ENCODE peak calls at places on chromosomes 7 and 10, in nine cellular contexts. One of them, this sample, is unnamed. For H3K9me3, the result is how much of the 10 kb centered on the place peaks cover.

GRCh38 chr7:92297736-92298135 is 52.0 kb downstream of the ANKIB1 start:
- DNase-seq in CD8-positive, alpha-beta T cell: no peak
- DNase-seq in CD8-positive, alpha-beta memory T cell: no peak
- DNase-seq in cardiac muscle cell: no peak
- DNase-seq in sigmoid colon: no peak
- DNase-seq in OCI-LY7: no peak
- DNase-seq in tibial artery: no peak
- DNase-seq in HCT116: no peak
- DNase-seq in hepatocyte: no peak
- DNase-seq in this sample: no peak

GRCh38 chr7:86972072-86972471 is 87.4 kb downstream of the ELAPOR2 start:
- DNase-seq in CD8-positive, alpha-beta T cell: no peak
- DNase-seq in CD8-positive, alpha-beta memory T cell: no peak
- DNase-seq in cardiac muscle cell: no peak
- DNase-seq in sigmoid colon: no peak
- DNase-seq in OCI-LY7: no peak
- DNase-seq in tibial artery: no peak
- DNase-seq in HCT116: no peak
- DNase-seq in hepatocyte: no peak
- DNase-seq in this sample: no peak

GRCh38 chr7:30244340-30244739 is 40.1 kb upstream of the ZNRF2 start:
- DNase-seq in CD8-positive, alpha-beta T cell: no peak
- DNase-seq in CD8-positive, alpha-beta memory T cell: no peak
- DNase-seq in cardiac muscle cell: no peak
- DNase-seq in sigmoid colon: no peak
- DNase-seq in OCI-LY7: no peak
- DNase-seq in tibial artery: no peak
- DNase-seq in HCT116: no peak
- DNase-seq in hepatocyte: no peak
- DNase-seq in this sample: no peak

GRCh38 chr7:7048213-7048612 is 134.1 kb upstream of the C1GALT1 start:
- DNase-seq in CD8-positive, alpha-beta T cell: no peak
- DNase-seq in CD8-positive, alpha-beta memory T cell: no peak
- DNase-seq in cardiac muscle cell: no peak
- DNase-seq in sigmoid colon: no peak
- DNase-seq in OCI-LY7: no peak
- DNase-seq in tibial artery: no peak
- DNase-seq in HCT116: no peak
- DNase-seq in hepatocyte: no peak
- DNase-seq in this sample: no peak

GRCh38 chr10:102507521-102507920 is 3.7 kb downstream of the SUFU start:
- DNase-seq in CD8-positive, alpha-beta T cell: no peak
- DNase-seq in CD8-positive, alpha-beta memory T cell: no peak
- DNase-seq in cardiac muscle cell: no peak
- DNase-seq in sigmoid colon: no peak
- DNase-seq in OCI-LY7: no peak
- DNase-seq in tibial artery: no peak
- DNase-seq in HCT116: no peak
- DNase-seq in hepatocyte: no peak
- DNase-seq in this sample: no peak

GRCh38 chr7:147432068-147432467 is 1158.5 kb upstream of the C7orf33 start:
- DNase-seq in CD8-positive, alpha-beta T cell: no peak
- DNase-seq in CD8-positive, alpha-beta memory T cell: no peak
- DNase-seq in cardiac muscle cell: peak
- DNase-seq in sigmoid colon: no peak
- DNase-seq in OCI-LY7: no peak
- DNase-seq in tibial artery: no peak
- DNase-seq in HCT116: no peak
- DNase-seq in hepatocyte: peak
- DNase-seq in this sample: no peak

GRCh38 chr7:45658716-45659495 is 84.7 kb downstream of the ADCY1 start:
- DNase-seq in CD8-positive, alpha-beta T cell: no peak
- DNase-seq in CD8-positive, alpha-beta memory T cell: no peak
- DNase-seq in cardiac muscle cell: peak
- DNase-seq in sigmoid colon: no peak
- DNase-seq in OCI-LY7: no peak
- DNase-seq in tibial artery: no peak
- DNase-seq in HCT116: no peak
- DNase-seq in hepatocyte: no peak
- DNase-seq in this sample: no peak

GRCh38 chr10:119447421-119447820 is 95.1 kb downstream of the RGS10 start:
- DNase-seq in CD8-positive, alpha-beta T cell: no peak
- DNase-seq in CD8-positive, alpha-beta memory T cell: no peak
- DNase-seq in cardiac muscle cell: no peak
- DNase-seq in sigmoid colon: no peak
- DNase-seq in OCI-LY7: no peak
- DNase-seq in tibial artery: no peak
- DNase-seq in HCT116: no peak
- DNase-seq in hepatocyte: no peak
- DNase-seq in this sample: no peak

GRCh38 chr7:90119178-90119971 is 34.9 kb upstream of the STEAP1 start:
- DNase-seq in CD8-positive, alpha-beta T cell: peak
- DNase-seq in CD8-positive, alpha-beta memory T cell: peak
- DNase-seq in cardiac muscle cell: peak
- DNase-seq in sigmoid colon: peak
- DNase-seq in OCI-LY7: no peak
- DNase-seq in tibial artery: no peak
- DNase-seq in HCT116: no peak
- DNase-seq in hepatocyte: peak
- DNase-seq in this sample: peak

GRCh38 chr10:102752266-102752930 is 8.7 kb downstream of the WBP1L start:
- DNase-seq in CD8-positive, alpha-beta T cell: no peak
- DNase-seq in CD8-positive, alpha-beta memory T cell: no peak
- DNase-seq in cardiac muscle cell: no peak
- DNase-seq in sigmoid colon: peak
- DNase-seq in OCI-LY7: no peak
- DNase-seq in tibial artery: peak
- DNase-seq in HCT116: no peak
- DNase-seq in hepatocyte: no peak
- DNase-seq in this sample: no peak

GRCh38 chr7:6106140-6106904 is 75.1 kb downstream of the ANKRD61 start:
- DNase-seq in CD8-positive, alpha-beta T cell: peak
- DNase-seq in CD8-positive, alpha-beta memory T cell: peak
- DNase-seq in cardiac muscle cell: no peak
- DNase-seq in sigmoid colon: peak
- DNase-seq in OCI-LY7: peak
- DNase-seq in tibial artery: no peak
- DNase-seq in HCT116: peak
- DNase-seq in hepatocyte: no peak
- DNase-seq in this sample: no peak

GRCh38 chr10:103816431-103816830 is 38.9 kb downstream of the SH3PXD2A start:
- DNase-seq in CD8-positive, alpha-beta T cell: no peak
- DNase-seq in CD8-positive, alpha-beta memory T cell: no peak
- DNase-seq in cardiac muscle cell: no peak
- DNase-seq in sigmoid colon: peak
- DNase-seq in OCI-LY7: no peak
- DNase-seq in tibial artery: no peak
- DNase-seq in HCT116: peak
- DNase-seq in hepatocyte: no peak
- DNase-seq in this sample: no peak

GRCh38 chr7:45872116-45873034 is 507 bp downstream of the CCDC201 start:
- DNase-seq in CD8-positive, alpha-beta T cell: no peak
- DNase-seq in CD8-positive, alpha-beta memory T cell: no peak
- DNase-seq in cardiac muscle cell: peak
- DNase-seq in sigmoid colon: no peak
- DNase-seq in OCI-LY7: peak
- DNase-seq in tibial artery: no peak
- DNase-seq in HCT116: no peak
- DNase-seq in hepatocyte: peak
- DNase-seq in this sample: no peak

GRCh38 chr7:4235596-4235995 is 446.5 kb upstream of the FOXK1 start:
- DNase-seq in CD8-positive, alpha-beta T cell: no peak
- DNase-seq in CD8-positive, alpha-beta memory T cell: no peak
- DNase-seq in cardiac muscle cell: no peak
- DNase-seq in sigmoid colon: peak
- DNase-seq in OCI-LY7: no peak
- DNase-seq in tibial artery: peak
- DNase-seq in HCT116: no peak
- DNase-seq in hepatocyte: peak
- DNase-seq in this sample: no peak

GRCh38 chr10:92720306-92721165 is 30.8 kb downstream of the HHEX start:
- DNase-seq in CD8-positive, alpha-beta T cell: no peak
- DNase-seq in CD8-positive, alpha-beta memory T cell: no peak
- DNase-seq in cardiac muscle cell: peak
- DNase-seq in sigmoid colon: no peak
- DNase-seq in OCI-LY7: peak
- DNase-seq in tibial artery: no peak
- DNase-seq in HCT116: no peak
- DNase-seq in hepatocyte: no peak
- DNase-seq in this sample: no peak

GRCh38 chr7:122301858-122302745 is 2.4 kb downstream of the FEZF1 start:
- DNase-seq in CD8-positive, alpha-beta T cell: no peak
- DNase-seq in CD8-positive, alpha-beta memory T cell: no peak
- DNase-seq in cardiac muscle cell: no peak
- DNase-seq in sigmoid colon: no peak
- DNase-seq in OCI-LY7: no peak
- DNase-seq in tibial artery: no peak
- DNase-seq in HCT116: no peak
- DNase-seq in hepatocyte: peak
- DNase-seq in this sample: no peak

GRCh38 chr7:7408001-7408770 is 127.5 kb downstream of the COL28A1 start:
- DNase-seq in CD8-positive, alpha-beta T cell: no peak
- DNase-seq in CD8-positive, alpha-beta memory T cell: no peak
- DNase-seq in cardiac muscle cell: no peak
- DNase-seq in sigmoid colon: no peak
- DNase-seq in OCI-LY7: no peak
- DNase-seq in tibial artery: no peak
- DNase-seq in HCT116: no peak
- DNase-seq in hepatocyte: peak
- DNase-seq in this sample: no peak

GRCh38 chr7:21542891-21543527 is at the start of gene DNAH11:
- DNase-seq in CD8-positive, alpha-beta T cell: no peak
- DNase-seq in CD8-positive, alpha-beta memory T cell: no peak
- DNase-seq in cardiac muscle cell: peak
- DNase-seq in sigmoid colon: peak
- DNase-seq in OCI-LY7: no peak
- DNase-seq in tibial artery: no peak
- DNase-seq in HCT116: no peak
- DNase-seq in hepatocyte: peak
- DNase-seq in this sample: peak

GRCh38 chr7:153858335-153858734 is 193.9 kb upstream of the DPP6 start:
- DNase-seq in CD8-positive, alpha-beta T cell: no peak
- DNase-seq in CD8-positive, alpha-beta memory T cell: no peak
- DNase-seq in cardiac muscle cell: no peak
- DNase-seq in sigmoid colon: peak
- DNase-seq in OCI-LY7: no peak
- DNase-seq in tibial artery: no peak
- DNase-seq in HCT116: no peak
- DNase-seq in hepatocyte: no peak
- DNase-seq in this sample: peak

DNA sequence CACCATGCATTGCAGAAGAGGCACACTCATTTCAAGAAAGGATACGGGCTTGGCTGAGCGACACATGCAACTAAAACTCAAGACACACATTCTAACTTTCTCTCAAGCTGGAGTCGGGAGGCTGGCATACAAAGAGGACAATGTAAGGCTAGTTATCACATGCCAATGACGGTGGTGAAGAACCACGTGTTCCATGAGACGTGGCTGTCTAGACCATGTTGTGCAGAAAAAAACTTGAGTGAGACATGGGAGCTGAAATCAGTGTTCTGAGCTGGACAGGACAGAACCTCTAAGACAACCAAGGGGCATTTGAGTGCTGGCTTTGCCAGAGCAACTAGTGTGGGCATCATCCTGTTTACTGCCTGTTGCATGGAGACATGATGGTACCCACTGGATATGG is 193.0 kb upstream of the DPP6 start:
- DNase-seq in CD8-positive, alpha-beta T cell: no peak
- DNase-seq in CD8-positive, alpha-beta memory T cell: no peak
- DNase-seq in cardiac muscle cell: no peak
- DNase-seq in sigmoid colon: no peak
- DNase-seq in OCI-LY7: no peak
- DNase-seq in tibial artery: no peak
- DNase-seq in HCT116: no peak
- DNase-seq in hepatocyte: no peak
- DNase-seq in this sample: no peak
- H3K9me3 ChIP-seq in CD8-positive, alpha-beta T cell: under half
- H3K9me3 ChIP-seq in CD8-positive, alpha-beta memory T cell: under half
- H3K9me3 ChIP-seq in cardiac muscle cell: under half
- H3K9me3 ChIP-seq in sigmoid colon: under half
- H3K9me3 ChIP-seq in OCI-LY7: under half
- H3K9me3 ChIP-seq in tibial artery: under half
- H3K9me3 ChIP-seq in HCT116: under half
- H3K9me3 ChIP-seq in hepatocyte: under half
- H3K9me3 ChIP-seq in this sample: under half

GRCh38 chr7:124482229-124482628 is 283.4 kb downstream of the GPR37 start:
- DNase-seq in CD8-positive, alpha-beta T cell: no peak
- DNase-seq in CD8-positive, alpha-beta memory T cell: no peak
- DNase-seq in cardiac muscle cell: no peak
- DNase-seq in sigmoid colon: no peak
- DNase-seq in OCI-LY7: no peak
- DNase-seq in tibial artery: no peak
- DNase-seq in HCT116: no peak
- DNase-seq in hepatocyte: no peak
- DNase-seq in this sample: no peak
- H3K27ac ChIP-seq in CD8-positive, alpha-beta T cell: no peak
- H3K27ac ChIP-seq in CD8-positive, alpha-beta memory T cell: no peak
- H3K27ac ChIP-seq in cardiac muscle cell: no peak
- H3K27ac ChIP-seq in sigmoid colon: no peak
- H3K27ac ChIP-seq in OCI-LY7: no peak
- H3K27ac ChIP-seq in tibial artery: no peak
- H3K27ac ChIP-seq in HCT116: no peak
- H3K27ac ChIP-seq in hepatocyte: no peak
- H3K27ac ChIP-seq in this sample: no peak

GRCh38 chr10:131531265-131532190 is 220.0 kb upstream of the TCERG1L start:
- DNase-seq in CD8-positive, alpha-beta T cell: no peak
- DNase-seq in CD8-positive, alpha-beta memory T cell: no peak
- DNase-seq in cardiac muscle cell: no peak
- DNase-seq in sigmoid colon: no peak
- DNase-seq in OCI-LY7: no peak
- DNase-seq in tibial artery: no peak
- DNase-seq in HCT116: no peak
- DNase-seq in hepatocyte: no peak
- DNase-seq in this sample: no peak
- H3K9me3 ChIP-seq in CD8-positive, alpha-beta T cell: under half
- H3K9me3 ChIP-seq in CD8-positive, alpha-beta memory T cell: under half
- H3K9me3 ChIP-seq in cardiac muscle cell: under half
- H3K9me3 ChIP-seq in sigmoid colon: under half
- H3K9me3 ChIP-seq in OCI-LY7: under half
- H3K9me3 ChIP-seq in tibial artery: under half
- H3K9me3 ChIP-seq in HCT116: under half
- H3K9me3 ChIP-seq in hepatocyte: under half
- H3K9me3 ChIP-seq in this sample: under half

DNA sequence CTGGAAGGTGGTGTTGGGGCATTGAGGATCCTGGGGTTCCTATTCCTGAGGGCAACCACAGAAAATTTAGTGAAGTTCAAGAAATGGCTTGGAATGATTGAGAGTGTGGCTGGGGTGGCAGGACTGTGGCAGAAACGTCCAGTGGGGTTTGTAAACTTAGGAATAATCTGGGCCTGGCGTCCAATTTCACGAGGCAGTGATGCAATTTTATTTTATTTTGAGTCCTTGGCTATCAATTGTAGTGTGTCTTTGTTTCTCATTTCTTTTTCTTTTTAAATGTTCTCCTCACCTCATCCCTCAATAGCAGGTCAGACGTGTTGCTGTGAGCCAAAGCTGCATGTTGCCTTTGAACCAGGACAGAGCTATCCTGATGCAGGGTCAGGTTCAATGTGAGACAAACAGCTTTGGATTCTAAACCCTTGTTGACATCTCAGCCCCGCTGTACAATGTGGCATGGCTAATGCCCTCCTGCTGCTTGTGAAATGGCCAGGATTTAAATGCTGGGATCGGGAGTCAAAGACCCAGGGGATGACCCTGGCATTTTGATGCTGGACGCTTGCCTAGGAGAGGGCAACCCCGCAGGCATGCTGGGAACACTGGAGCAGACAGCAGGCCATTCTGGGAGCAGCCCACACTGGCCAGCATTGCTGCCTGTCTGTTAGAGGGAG is 64.8 kb downstream of the RBM20 start:
- DNase-seq in CD8-positive, alpha-beta T cell: no peak
- DNase-seq in CD8-positive, alpha-beta memory T cell: no peak
- DNase-seq in cardiac muscle cell: no peak
- DNase-seq in sigmoid colon: no peak
- DNase-seq in OCI-LY7: no peak
- DNase-seq in tibial artery: no peak
- DNase-seq in HCT116: no peak
- DNase-seq in hepatocyte: no peak
- DNase-seq in this sample: no peak
- H3K27ac ChIP-seq in CD8-positive, alpha-beta T cell: no peak
- H3K27ac ChIP-seq in CD8-positive, alpha-beta memory T cell: no peak
- H3K27ac ChIP-seq in cardiac muscle cell: peak
- H3K27ac ChIP-seq in sigmoid colon: no peak
- H3K27ac ChIP-seq in OCI-LY7: no peak
- H3K27ac ChIP-seq in tibial artery: no peak
- H3K27ac ChIP-seq in HCT116: no peak
- H3K27ac ChIP-seq in hepatocyte: no peak
- H3K27ac ChIP-seq in this sample: no peak